ENCODE peak calls at places on chromosomes 16 and 17, in four cellular contexts. One of them, this sample, is unnamed.

GRCh38 chr17:42775534-42776098 is 2.4 kb downstream of the VPS25 start:
- DNase-seq in CD8-positive, alpha-beta T cell: no peak
- DNase-seq in AG04450: no peak
- DNase-seq in HCT116: no peak
- DNase-seq in this sample: no peak

GRCh38 chr16:24953721-24954120 is 61.4 kb downstream of the ARHGAP17 start:
- DNase-seq in CD8-positive, alpha-beta T cell: no peak
- DNase-seq in AG04450: no peak
- DNase-seq in HCT116: no peak
- DNase-seq in this sample: no peak

GRCh38 chr16:49608095-49608494 is 234.5 kb downstream of the C16orf78 start:
- DNase-seq in CD8-positive, alpha-beta T cell: no peak
- DNase-seq in AG04450: no peak
- DNase-seq in HCT116: no peak
- DNase-seq in this sample: no peak

GRCh38 chr17:41967141-41967920 is 736 bp downstream of the CNP start:
- DNase-seq in CD8-positive, alpha-beta T cell: peak
- DNase-seq in AG04450: no peak
- DNase-seq in HCT116: peak
- DNase-seq in this sample: no peak

GRCh38 chr17:6067060-6067459 is 3.1 kb upstream of the WSCD1 start:
- DNase-seq in CD8-positive, alpha-beta T cell: no peak
- DNase-seq in AG04450: no peak
- DNase-seq in HCT116: no peak
- DNase-seq in this sample: no peak

GRCh38 chr17:63911657-63912100 is 621 bp upstream of the CSHL1 start:
- DNase-seq in CD8-positive, alpha-beta T cell: peak
- DNase-seq in AG04450: no peak
- DNase-seq in HCT116: peak
- DNase-seq in this sample: no peak

GRCh38 chr17:41928693-41929251 is 1.6 kb upstream of the ODAD4 start:
- DNase-seq in CD8-positive, alpha-beta T cell: no peak
- DNase-seq in AG04450: no peak
- DNase-seq in HCT116: no peak
- DNase-seq in this sample: no peak

GRCh38 chr17:4948166-4948996 is at the start of gene PFN1:
- DNase-seq in CD8-positive, alpha-beta T cell: peak
- DNase-seq in AG04450: peak
- DNase-seq in HCT116: peak
- DNase-seq in this sample: peak

GRCh38 chr17:37609170-37610040 is at the start of gene SYNRG:
- DNase-seq in CD8-positive, alpha-beta T cell: peak
- DNase-seq in AG04450: peak
- DNase-seq in HCT116: peak
- DNase-seq in this sample: peak

GRCh38 chr17:61635913-61636432 is 45.0 kb upstream of the NACA2 start:
- DNase-seq in CD8-positive, alpha-beta T cell: peak
- DNase-seq in AG04450: peak
- DNase-seq in HCT116: peak
- DNase-seq in this sample: no peak

GRCh38 chr17:348692-349425 is 3.7 kb downstream of the RPH3AL start:
- DNase-seq in CD8-positive, alpha-beta T cell: no peak
- DNase-seq in AG04450: no peak
- DNase-seq in HCT116: no peak
- DNase-seq in this sample: no peak

GRCh38 chr17:55660171-55660886 is 62.3 kb downstream of the TMEM100 start:
- DNase-seq in CD8-positive, alpha-beta T cell: no peak
- DNase-seq in AG04450: no peak
- DNase-seq in HCT116: no peak
- DNase-seq in this sample: no peak

GRCh38 chr16:89583197-89583894 is 7.8 kb downstream of the CPNE7 start:
- DNase-seq in CD8-positive, alpha-beta T cell: no peak
- DNase-seq in AG04450: no peak
- DNase-seq in HCT116: no peak
- DNase-seq in this sample: no peak

GRCh38 chr16:55113195-55113594 is 182.5 kb downstream of the IRX5 start:
- DNase-seq in CD8-positive, alpha-beta T cell: no peak
- DNase-seq in AG04450: no peak
- DNase-seq in HCT116: no peak
- DNase-seq in this sample: no peak

GRCh38 chr17:69326302-69327059 is 452 bp downstream of the ABCA5 start:
- DNase-seq in CD8-positive, alpha-beta T cell: no peak
- DNase-seq in AG04450: no peak
- DNase-seq in HCT116: no peak
- DNase-seq in this sample: no peak

GRCh38 chr17:43791589-43791988 is 11.4 kb downstream of the CFAP97D1 start:
- DNase-seq in CD8-positive, alpha-beta T cell: no peak
- DNase-seq in AG04450: no peak
- DNase-seq in HCT116: peak
- DNase-seq in this sample: peak

GRCh38 chr16:54282202-54282922 is 4.2 kb downstream of the IRX3 start:
- DNase-seq in CD8-positive, alpha-beta T cell: no peak
- DNase-seq in AG04450: no peak
- DNase-seq in HCT116: peak
- DNase-seq in this sample: no peak

GRCh38 chr16:54957403-54957802 is 26.7 kb downstream of the IRX5 start:
- DNase-seq in CD8-positive, alpha-beta T cell: no peak
- DNase-seq in AG04450: no peak
- DNase-seq in HCT116: peak
- DNase-seq in this sample: no peak

GRCh38 chr17:66702106-66702936 is 132.6 kb upstream of the CACNG5 start:
- DNase-seq in CD8-positive, alpha-beta T cell: no peak
- DNase-seq in AG04450: no peak
- DNase-seq in HCT116: no peak
- DNase-seq in this sample: peak

GRCh38 chr16:68936729-68937631 is 93.6 kb downstream of the TANGO6 start:
- DNase-seq in CD8-positive, alpha-beta T cell: no peak
- DNase-seq in AG04450: no peak
- DNase-seq in HCT116: no peak
- DNase-seq in this sample: peak

GRCh38 chr17:7673239-7673638 is 14.1 kb downstream of the TP53 start:
- DNase-seq in CD8-positive, alpha-beta T cell: no peak
- DNase-seq in AG04450: no peak
- DNase-seq in HCT116: no peak
- DNase-seq in this sample: no peak

GRCh38 chr16:28531777-28532744 is 6.7 kb downstream of the NUPR1 start:
- DNase-seq in CD8-positive, alpha-beta T cell: no peak
- DNase-seq in AG04450: no peak
- DNase-seq in HCT116: peak
- DNase-seq in this sample: no peak

GRCh38 chr17:56908061-56908542 is 5.7 kb downstream of the TRIM25 start:
- DNase-seq in CD8-positive, alpha-beta T cell: peak
- DNase-seq in AG04450: no peak
- DNase-seq in HCT116: no peak
- DNase-seq in this sample: no peak

GRCh38 chr17:48412841-48413240 is 17.2 kb downstream of the SKAP1 start:
- DNase-seq in CD8-positive, alpha-beta T cell: no peak
- DNase-seq in AG04450: no peak
- DNase-seq in HCT116: no peak
- DNase-seq in this sample: no peak

GRCh38 chr17:19299214-19299747 is 62.1 kb downstream of the EPN2 start:
- DNase-seq in CD8-positive, alpha-beta T cell: no peak
- DNase-seq in AG04450: no peak
- DNase-seq in HCT116: no peak
- DNase-seq in this sample: no peak

GRCh38 chr16:85402910-85403692 is 210.0 kb upstream of the GSE1 start:
- DNase-seq in CD8-positive, alpha-beta T cell: no peak
- DNase-seq in AG04450: no peak
- DNase-seq in HCT116: no peak
- DNase-seq in this sample: no peak

GRCh38 chr16:87954826-87955225 is 3.6 kb downstream of the BANP start:
- DNase-seq in CD8-positive, alpha-beta T cell: no peak
- DNase-seq in AG04450: no peak
- DNase-seq in HCT116: no peak
- DNase-seq in this sample: no peak

GRCh38 chr16:16881771-16882170 is 502.8 kb downstream of the NPIPA7 start:
- DNase-seq in CD8-positive, alpha-beta T cell: no peak
- DNase-seq in AG04450: no peak
- DNase-seq in HCT116: no peak
- DNase-seq in this sample: no peak

GRCh38 chr17:9427460-9428315 is 147.9 kb downstream of the STX8 start:
- DNase-seq in CD8-positive, alpha-beta T cell: no peak
- DNase-seq in AG04450: no peak
- DNase-seq in HCT116: no peak
- DNase-seq in this sample: no peak

GRCh38 chr17:50779747-50780363 is 12.5 kb upstream of the ANKRD40CL start:
- DNase-seq in CD8-positive, alpha-beta T cell: peak
- DNase-seq in AG04450: no peak
- DNase-seq in HCT116: no peak
- DNase-seq in this sample: no peak

GRCh38 chr16:48054881-48055601 is 100.8 kb downstream of the ABCC12 start:
- DNase-seq in CD8-positive, alpha-beta T cell: peak
- DNase-seq in AG04450: peak
- DNase-seq in HCT116: peak
- DNase-seq in this sample: no peak

GRCh38 chr17:60164697-60165096 is 14.9 kb downstream of the CA4 start:
- DNase-seq in CD8-positive, alpha-beta T cell: no peak
- DNase-seq in AG04450: no peak
- DNase-seq in HCT116: no peak
- DNase-seq in this sample: no peak

GRCh38 chr17:6384481-6384880 is 50.4 kb downstream of the AIPL1 start:
- DNase-seq in CD8-positive, alpha-beta T cell: no peak
- DNase-seq in AG04450: no peak
- DNase-seq in HCT116: no peak
- DNase-seq in this sample: no peak

GRCh38 chr16:2925951-2926659 is 14.4 kb downstream of the FLYWCH1 start:
- DNase-seq in CD8-positive, alpha-beta T cell: no peak
- DNase-seq in AG04450: no peak
- DNase-seq in HCT116: no peak
- DNase-seq in this sample: no peak

GRCh38 chr17:19264277-19264676 is 27.1 kb downstream of the EPN2 start:
- DNase-seq in CD8-positive, alpha-beta T cell: no peak
- DNase-seq in AG04450: no peak
- DNase-seq in HCT116: no peak
- DNase-seq in this sample: no peak

GRCh38 chr17:76557368-76558209 is 17.7 kb downstream of the PRCD start:
- DNase-seq in CD8-positive, alpha-beta T cell: peak
- DNase-seq in AG04450: peak
- DNase-seq in HCT116: peak
- DNase-seq in this sample: peak

GRCh38 chr16:27640277-27640600 is 90.3 kb downstream of the KATNIP start:
- DNase-seq in CD8-positive, alpha-beta T cell: no peak
- DNase-seq in AG04450: no peak
- DNase-seq in HCT116: no peak
- DNase-seq in this sample: peak

GRCh38 chr17:65817951-65818350 is 256.5 kb upstream of the AXIN2 start:
- DNase-seq in CD8-positive, alpha-beta T cell: no peak
- DNase-seq in AG04450: no peak
- DNase-seq in HCT116: no peak
- DNase-seq in this sample: no peak

GRCh38 chr17:45096926-45097325 is 35.4 kb downstream of the PLCD3 start:
- DNase-seq in CD8-positive, alpha-beta T cell: no peak
- DNase-seq in AG04450: no peak
- DNase-seq in HCT116: no peak
- DNase-seq in this sample: no peak
- H3K27ac ChIP-seq in CD8-positive, alpha-beta T cell: no peak
- H3K27ac ChIP-seq in AG04450: no peak
- H3K27ac ChIP-seq in HCT116: no peak
- H3K27ac ChIP-seq in this sample: no peak

GRCh38 chr16:58348986-58349385 is 43.3 kb upstream of the GINS3 start:
- DNase-seq in CD8-positive, alpha-beta T cell: no peak
- DNase-seq in AG04450: no peak
- DNase-seq in HCT116: no peak
- DNase-seq in this sample: no peak
- H3K27ac ChIP-seq in CD8-positive, alpha-beta T cell: no peak
- H3K27ac ChIP-seq in AG04450: no peak
- H3K27ac ChIP-seq in HCT116: no peak
- H3K27ac ChIP-seq in this sample: no peak

GRCh38 chr17:31392002-31392855 is 754 bp downstream of the RAB11FIP4 start:
- DNase-seq in CD8-positive, alpha-beta T cell: peak
- DNase-seq in AG04450: no peak
- DNase-seq in HCT116: no peak
- DNase-seq in this sample: no peak

GRCh38 chr17:31390748-31391495 is 553 bp upstream of the RAB11FIP4 start:
- DNase-seq in CD8-positive, alpha-beta T cell: peak
- DNase-seq in AG04450: no peak
- DNase-seq in HCT116: no peak
- DNase-seq in this sample: no peak

GRCh38 chr17:31390426-31390747 is 1.1 kb upstream of the RAB11FIP4 start:
- DNase-seq in CD8-positive, alpha-beta T cell: peak
- DNase-seq in AG04450: no peak
- DNase-seq in HCT116: no peak
- DNase-seq in this sample: no peak

GRCh38 chr17:31392856-31393748 is 1.6 kb downstream of the RAB11FIP4 start:
- DNase-seq in CD8-positive, alpha-beta T cell: peak
- DNase-seq in AG04450: no peak
- DNase-seq in HCT116: no peak
- DNase-seq in this sample: peak

DNA sequence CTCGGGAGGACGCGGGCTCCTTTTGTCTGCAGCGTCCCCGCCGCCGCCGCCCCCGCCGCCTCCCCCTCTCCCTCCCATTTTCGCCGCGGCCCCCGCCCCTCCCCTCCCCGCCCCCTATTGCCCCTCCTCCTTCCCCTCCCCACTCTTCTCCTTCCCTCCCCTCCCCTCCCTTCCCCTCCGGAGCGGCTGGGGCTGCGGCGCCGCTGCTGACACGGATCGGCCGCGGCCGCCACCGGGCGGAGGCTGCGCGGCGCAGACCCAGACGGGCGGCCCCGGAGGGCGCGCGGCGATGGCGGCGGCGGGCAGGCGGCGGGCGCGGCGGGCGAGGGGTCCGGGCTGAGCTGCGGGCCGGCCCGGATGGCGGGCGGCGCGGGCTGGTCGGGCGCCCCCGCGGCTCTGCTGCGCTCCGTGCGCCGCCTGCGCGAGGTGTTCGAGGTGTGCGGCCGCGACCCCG is at the start of gene RAB11FIP4:
- DNase-seq in CD8-positive, alpha-beta T cell: peak
- DNase-seq in AG04450: no peak
- DNase-seq in HCT116: no peak
- DNase-seq in this sample: no peak
- H3K27ac ChIP-seq in CD8-positive, alpha-beta T cell: no peak
- H3K27ac ChIP-seq in AG04450: no peak
- H3K27ac ChIP-seq in HCT116: no peak
- H3K27ac ChIP-seq in this sample: no peak

DNA sequence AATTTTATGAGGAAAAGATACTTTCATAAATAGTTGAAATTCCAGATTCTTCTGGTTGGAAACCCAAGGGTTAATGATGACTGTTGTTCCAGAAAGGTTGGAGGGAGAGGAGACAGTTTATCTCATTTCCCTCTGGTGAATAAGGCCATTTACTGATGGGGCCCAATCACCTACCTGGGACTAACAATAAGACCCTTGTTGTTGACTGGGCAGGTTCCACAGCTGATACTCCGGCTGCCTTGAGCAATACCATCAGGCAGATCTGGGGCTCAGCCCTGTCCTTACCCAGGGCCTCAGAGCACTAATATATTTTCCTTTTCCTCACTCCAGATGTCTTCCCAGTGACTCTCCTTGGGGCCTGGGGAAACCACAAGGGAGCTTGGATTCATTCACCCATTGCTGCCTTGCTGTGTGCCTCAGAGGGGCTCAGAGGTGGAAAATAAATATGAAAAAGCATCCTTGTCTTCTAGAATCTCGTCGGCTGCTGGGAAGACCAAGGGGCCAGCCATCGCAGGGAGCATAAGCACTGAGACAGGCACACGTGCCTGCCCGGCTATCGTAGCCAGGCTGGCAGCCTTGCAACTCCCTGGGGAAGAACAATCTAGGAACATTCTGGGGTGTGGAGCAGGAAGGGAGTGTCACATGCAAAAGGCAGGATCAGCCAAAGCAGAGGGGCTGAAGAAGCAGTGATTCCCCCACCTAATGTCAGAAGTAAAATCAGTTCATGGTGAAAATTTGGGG is 54.4 kb downstream of the MPRIP start:
- DNase-seq in CD8-positive, alpha-beta T cell: no peak
- DNase-seq in AG04450: no peak
- DNase-seq in HCT116: no peak
- DNase-seq in this sample: no peak
- H3K27ac ChIP-seq in CD8-positive, alpha-beta T cell: no peak
- H3K27ac ChIP-seq in AG04450: peak
- H3K27ac ChIP-seq in HCT116: no peak
- H3K27ac ChIP-seq in this sample: peak

This sample was measured in epithelial cell of prostate.